ENCODE peak calls at places on chromosomes 13 and 19, in six cellular contexts. Y is tibial nerve, G is breast epithelium, N is Karpas-422, H is colonic mucosa, B is uterus. I is an unnamed sample. For H3K4me1, the result is how much of the 10 kb centered on the place peaks cover.

GRCh38 chr13:52711277-52711676 is 28.3 kb downstream of the CNMD start:
- DNase-seq in Y (no peak), G (no peak), N (no peak), H (no peak), B (no peak), I (no peak)

GRCh38 chr13:102799544-102800144 is 725 bp downstream of the BIVM start:
- DNase-seq in Y (no peak), G (no peak), N (no peak), H (no peak), B (no peak), I (peak)

GRCh38 chr19:3668331-3669133 is 31.7 kb downstream of the PIP5K1C start:
- DNase-seq in Y (no peak), G (peak), N (no peak), H (no peak), B (peak), I (no peak)

GRCh38 chr19:43132696-43133095 is 50.2 kb upstream of the PSG2 start:
- DNase-seq in Y (no peak), G (no peak), N (no peak), H (no peak), B (no peak), I (no peak)

GRCh38 chr13:83377486-83377885 is 504.8 kb downstream of the SLITRK1 start:
- DNase-seq in Y (no peak), G (no peak), N (no peak), H (no peak), B (no peak), I (no peak)

GRCh38 chr19:35717665-35718344 is at the start of gene KMT2B:
- DNase-seq in Y (no peak), G (no peak), N (no peak), H (no peak), B (peak), I (peak)

GRCh38 chr19:57887195-57887941 is 1.5 kb downstream of the ZNF814 start:
- DNase-seq in Y (no peak), G (no peak), N (peak), H (peak), B (no peak), I (no peak)

GRCh38 chr19:52957591-52957990 is 5.1 kb downstream of the ZNF816 start:
- DNase-seq in Y (no peak), G (no peak), N (no peak), H (no peak), B (no peak), I (no peak)

GRCh38 chr13:89163081-89163480 is 1491.9 kb downstream of the SLITRK5 start:
- DNase-seq in Y (no peak), G (no peak), N (no peak), H (no peak), B (no peak), I (no peak)

GRCh38 chr13:23950736-23951510 is 53.6 kb upstream of the C1QTNF9B start:
- DNase-seq in Y (no peak), G (no peak), N (no peak), H (no peak), B (no peak), I (no peak)

GRCh38 chr13:113296842-113297369 is at the start of gene LAMP1:
- DNase-seq in Y (peak), G (peak), N (peak), H (peak), B (peak), I (peak)

GRCh38 chr13:113291129-113291528 is 5.9 kb upstream of the LAMP1 start:
- DNase-seq in Y (no peak), G (no peak), N (no peak), H (no peak), B (no peak), I (no peak)

GRCh38 chr13:113297370-113297871 is 382 bp downstream of the LAMP1 start:
- DNase-seq in Y (no peak), G (peak), N (peak), H (peak), B (no peak), I (no peak)

GRCh38 chr13:113288880-113289279 is 8.2 kb upstream of the LAMP1 start:
- DNase-seq in Y (no peak), G (no peak), N (no peak), H (no peak), B (no peak), I (no peak)

DNA sequence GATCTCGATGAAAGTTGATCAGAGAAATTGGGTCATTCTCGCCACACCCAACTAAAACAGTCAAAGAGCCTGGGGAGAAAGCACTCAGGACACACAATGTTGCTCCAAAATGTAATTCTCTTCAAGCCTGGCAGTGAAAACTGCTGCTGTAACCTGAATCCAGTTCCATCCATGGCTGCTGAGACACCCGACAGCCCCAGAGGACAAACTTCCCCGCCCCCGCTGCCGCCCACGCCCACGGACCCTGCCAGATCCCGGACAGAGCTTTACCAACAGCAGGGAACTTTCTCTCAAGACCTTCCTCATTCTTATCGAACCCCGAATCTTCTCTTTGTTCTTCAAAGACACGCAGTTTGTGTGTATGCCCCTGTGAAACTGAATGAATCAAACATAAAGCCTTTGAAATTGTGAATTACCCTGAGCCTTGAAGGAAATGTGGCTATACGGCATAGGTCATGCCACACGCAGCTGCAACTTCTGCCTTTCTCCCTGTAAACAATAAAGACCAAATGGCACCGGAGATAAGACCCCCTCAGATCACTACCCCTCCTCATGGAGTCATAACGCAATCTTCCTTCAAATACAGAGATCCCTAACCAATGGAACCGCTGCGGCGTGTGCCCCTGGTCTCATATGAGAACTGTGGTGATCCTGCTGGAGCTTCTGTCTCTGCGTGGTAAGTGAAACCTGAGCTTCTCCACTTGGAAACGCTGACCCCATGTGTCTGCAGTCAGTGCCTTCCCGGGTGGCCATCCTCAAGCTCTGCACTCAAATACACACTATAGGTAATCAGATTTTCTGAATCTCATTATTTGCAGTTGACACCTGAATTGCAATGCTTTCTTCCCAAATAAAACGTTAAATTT is 4.8 kb upstream of the LAMP1 start:
- DNase-seq in Y (no peak), G (no peak), N (no peak), H (peak), B (peak), I (no peak)
- H3K4me3 ChIP-seq in Y (peak), G (peak), N (no peak), H (no peak), B (no peak), I (no peak)

GRCh38 chr13:110309159-110309476 is 2.0 kb downstream of the COL4A2 start:
- DNase-seq in Y (no peak), G (no peak), N (no peak), H (no peak), B (peak), I (no peak)
- H3K4me1 ChIP-seq in Y (half or more), G (under half), N (under half), H (under half), B (under half), I (under half)

GRCh38 chr19:47778954-47779351 is 450 bp downstream of the SELENOW start:
- DNase-seq in Y (no peak), G (no peak), N (no peak), H (peak), B (peak), I (no peak)

GRCh38 chr19:47781590-47782318 is 3.3 kb downstream of the SELENOW start:
- DNase-seq in Y (peak), G (peak), N (no peak), H (peak), B (peak), I (no peak)

GRCh38 chr19:47778089-47778953 is at the start of gene SELENOW:
- DNase-seq in Y (peak), G (peak), N (peak), H (peak), B (peak), I (peak)

GRCh38 chr19:47779524-47780214 is 1.2 kb downstream of the SELENOW start:
- DNase-seq in Y (peak), G (peak), N (no peak), H (peak), B (peak), I (no peak)

DNA sequence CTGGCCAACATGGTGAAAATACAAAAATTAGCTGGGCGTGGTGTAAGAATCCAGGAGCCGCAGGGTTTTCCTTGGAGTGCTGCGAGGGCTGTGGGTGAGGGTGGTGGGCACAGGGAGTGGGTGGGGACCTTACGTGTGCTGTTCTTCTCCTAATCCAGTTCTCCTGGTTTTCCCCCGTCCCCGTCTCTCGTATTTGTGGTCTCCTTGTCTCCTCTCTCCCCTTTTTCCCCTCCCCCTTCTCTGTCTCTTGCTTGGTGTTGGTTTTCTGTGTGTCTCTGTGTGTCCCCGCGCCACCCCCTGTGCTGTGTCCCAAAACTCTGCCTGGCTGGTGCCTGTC is 1.7 kb downstream of the SELENOW start:
- DNase-seq in Y (no peak), G (no peak), N (no peak), H (no peak), B (no peak), I (no peak)
- H3K4me3 ChIP-seq in Y (peak), G (peak), N (no peak), H (peak), B (peak), I (peak)

DNA sequence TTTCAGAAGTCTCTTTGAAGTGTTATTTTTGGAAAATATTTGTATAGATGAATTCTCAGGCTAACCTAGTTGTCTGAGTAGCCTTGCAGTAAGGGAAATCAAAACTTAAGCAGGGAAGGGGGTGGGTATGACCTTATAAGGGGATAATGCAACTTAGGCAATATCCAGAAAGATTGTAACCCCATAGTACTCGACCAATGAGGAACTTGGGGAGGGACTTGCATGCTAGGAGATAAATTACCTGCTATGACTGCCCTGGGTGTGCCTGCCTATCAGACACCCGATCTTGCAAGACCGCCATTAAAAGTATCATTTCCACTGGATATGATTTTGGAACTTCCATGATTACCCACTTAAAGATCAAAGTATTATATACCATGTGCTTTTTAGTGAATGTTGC is 23.0 kb upstream of the RFXAP start:
- DNase-seq in Y (no peak), G (no peak), N (peak), H (no peak), B (no peak), I (no peak)
- H3K4me1 ChIP-seq in Y (under half), G (under half), N (under half), H (under half), B (under half), I (under half)

GRCh38 chr19:41999878-42000208 is 5.8 kb upstream of the ATP1A3 start:
- DNase-seq in Y (no peak), G (no peak), N (no peak), H (no peak), B (no peak), I (no peak)

GRCh38 chr19:41998246-41999020 is 4.4 kb upstream of the ATP1A3 start:
- DNase-seq in Y (no peak), G (no peak), N (peak), H (no peak), B (no peak), I (no peak)

GRCh38 chr19:41997121-41997850 is 3.3 kb upstream of the ATP1A3 start:
- DNase-seq in Y (no peak), G (no peak), N (peak), H (peak), B (no peak), I (no peak)

GRCh38 chr19:41997851-41998229 is 3.8 kb upstream of the ATP1A3 start:
- DNase-seq in Y (no peak), G (no peak), N (no peak), H (no peak), B (no peak), I (no peak)

DNA sequence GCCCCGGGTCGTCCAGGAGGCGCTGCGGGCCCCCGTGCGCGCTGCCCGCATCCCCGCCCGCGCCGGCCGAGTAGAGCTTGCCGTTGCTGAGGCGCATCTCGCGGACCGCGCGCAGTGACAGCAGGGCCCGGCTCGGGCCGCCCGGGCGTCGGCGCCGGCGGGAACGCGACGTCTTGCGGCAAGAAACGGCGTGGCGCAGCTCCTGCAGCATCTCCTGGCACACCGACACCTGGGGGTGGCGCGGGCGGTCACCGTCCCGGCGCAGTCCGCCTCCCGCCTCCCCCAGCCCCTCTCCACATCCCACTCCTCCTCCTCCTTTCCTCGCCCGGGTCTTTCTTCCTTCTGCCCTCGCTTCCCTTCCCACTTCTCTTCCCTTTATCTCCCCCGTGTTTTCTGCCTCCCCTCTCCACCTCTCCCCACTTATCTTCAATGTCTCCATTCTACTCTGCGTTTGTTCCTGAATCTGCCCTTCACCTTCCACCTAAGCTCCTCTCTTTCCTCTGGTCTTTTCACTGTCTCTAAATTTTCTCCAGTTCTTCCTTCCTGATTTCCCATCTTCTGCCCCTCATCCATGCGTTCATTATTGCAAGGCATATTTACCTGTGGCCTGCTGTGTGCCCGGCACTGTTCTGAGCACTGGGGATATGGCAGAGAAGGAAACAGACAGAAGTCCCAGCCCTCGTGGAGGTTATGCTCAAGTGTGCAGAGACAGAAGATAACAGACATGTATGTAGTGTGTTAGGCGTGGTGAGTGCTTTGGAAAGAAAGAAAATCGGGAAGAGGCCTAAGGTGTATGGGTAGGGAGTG is 5.2 kb upstream of the ATP1A3 start:
- DNase-seq in Y (no peak), G (no peak), N (no peak), H (no peak), B (no peak), I (no peak)
- H3K4me3 ChIP-seq in Y (no peak), G (peak), N (no peak), H (no peak), B (no peak), I (no peak)

DNA sequence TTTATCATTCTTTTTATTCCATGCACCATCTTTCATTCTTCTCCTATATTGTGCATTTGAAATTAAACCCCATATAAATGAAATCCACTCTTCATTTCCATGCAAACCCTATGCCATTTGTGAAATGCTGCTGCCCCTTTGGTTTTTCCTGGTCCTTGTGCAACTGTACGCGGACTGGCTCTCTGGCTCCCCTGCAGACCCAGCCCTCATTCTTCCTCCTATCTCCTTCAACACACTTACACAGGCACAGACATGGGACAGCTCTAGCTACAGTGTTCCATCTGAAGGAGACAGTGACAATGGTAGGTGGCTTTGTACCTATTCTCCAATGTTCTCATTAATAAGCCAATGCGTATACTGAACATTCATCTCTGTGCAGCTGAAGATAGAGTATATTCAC is 81.6 kb downstream of the ESD start:
- DNase-seq in Y (no peak), G (no peak), N (no peak), H (no peak), B (no peak), I (no peak)
- H3K4me1 ChIP-seq in Y (under half), G (under half), N (under half), H (under half), B (under half), I (under half)

DNA sequence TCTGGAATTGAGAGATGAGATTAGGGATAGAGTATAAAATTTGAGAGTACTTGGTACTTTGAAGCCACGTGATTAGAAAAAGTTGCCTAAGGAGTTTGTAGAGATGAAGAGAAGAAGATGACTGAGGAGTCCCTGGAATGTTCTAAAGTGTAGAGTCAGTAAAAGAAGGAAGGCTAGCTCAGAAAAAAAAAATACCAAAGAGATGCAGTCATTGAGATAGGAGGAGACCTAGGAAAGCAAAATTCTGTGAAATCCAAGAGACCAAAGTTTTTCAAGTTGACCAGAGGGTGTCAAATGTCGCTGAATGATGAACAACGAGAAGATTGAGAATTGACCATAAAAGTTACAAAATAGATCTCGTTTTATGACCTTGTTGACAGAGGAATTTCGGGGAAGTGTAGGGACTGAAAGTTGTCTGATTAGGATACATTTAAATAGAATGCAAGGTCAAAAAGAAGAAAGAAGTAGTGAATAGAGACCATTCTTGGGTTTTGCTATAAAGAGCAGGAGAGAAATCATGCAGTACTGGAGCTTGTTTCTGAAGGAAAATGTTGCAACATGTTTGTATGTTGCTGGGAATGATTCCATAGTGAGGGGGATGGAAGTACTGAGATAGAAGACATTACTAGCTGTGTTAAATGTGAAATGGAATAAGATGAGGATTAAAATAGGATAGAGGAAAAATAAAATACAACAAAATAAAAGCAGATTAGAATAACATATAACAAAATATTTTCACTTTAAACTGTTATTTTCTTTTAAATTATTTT is 30.2 kb upstream of the HTR2A start:
- DNase-seq in Y (no peak), G (no peak), N (no peak), H (no peak), B (no peak), I (no peak)
- H3K4me3 ChIP-seq in Y (no peak), G (no peak), N (no peak), H (no peak), B (no peak), I (no peak)

GRCh38 chr13:40971321-40971720 is 47.8 kb downstream of the ELF1 start:
- DNase-seq in Y (no peak), G (no peak), N (no peak), H (no peak), B (no peak), I (no peak)
- H3K4me1 ChIP-seq in Y (half or more), G (under half), N (half or more), H (under half), B (under half), I (under half)

I was measured in RWPE2.